ENCODE peak calls at places on chromosomes 16 and 17, in four cellular contexts. V is stimulated activated CD4-positive, alpha-beta T cell treated with anti-CD3 and anti-CD28 coated beads, Interleukin-2, amount 100 ng/mL, for 48 hours; B is brain microvascular endothelial cell; M is T-helper 2 cell. Q is an unnamed sample.

GRCh38 chr17:74276051-74276476 is 2.0 kb downstream of the DNAI2 start:
- DNase-seq in B (no peak), M (no peak), V (no peak), Q (no peak)

GRCh38 chr16:22732959-22733358 is 81.0 kb upstream of the HS3ST2 start:
- DNase-seq in V (no peak), B (no peak), M (no peak), Q (no peak)

GRCh38 chr16:8675183-8676159 is 1.1 kb downstream of the ABAT start:
- DNase-seq in M (peak), B (no peak), V (peak), Q (peak)

GRCh38 chr17:81865358-81865732 is 5.0 kb upstream of the P4HB start:
- DNase-seq in B (no peak), V (no peak), M (no peak), Q (no peak)

GRCh38 chr16:4273858-4274291 is 1.1 kb upstream of the TFAP4 start:
- DNase-seq in M (peak), V (peak), B (no peak), Q (no peak)

GRCh38 chr17:75897076-75898019 is 597 bp upstream of the TRIM65 start:
- DNase-seq in B (no peak), V (no peak), M (no peak), Q (no peak)

GRCh38 chr16:85113168-85113733 is 979 bp upstream of the CIBAR2 start:
- DNase-seq in M (no peak), V (no peak), B (no peak), Q (no peak)

GRCh38 chr17:36182176-36183000 is 6.0 kb upstream of the TBC1D3B start:
- DNase-seq in M (no peak), V (no peak), B (no peak), Q (no peak)

GRCh38 chr16:11259288-11259621 is 3.3 kb upstream of the SOCS1 start:
- DNase-seq in V (no peak), B (no peak), M (no peak), Q (no peak)

GRCh38 chr17:40322417-40323315 is 13.7 kb downstream of the RARA start:
- DNase-seq in B (peak), V (peak), M (peak), Q (peak)

GRCh38 chr17:45740553-45741330 is 43.4 kb upstream of the CRHR1 start:
- DNase-seq in M (no peak), V (no peak), B (peak), Q (no peak)

GRCh38 chr16:87694441-87695125 is 71.2 kb downstream of the KLHDC4 start:
- DNase-seq in M (no peak), B (no peak), V (no peak), Q (no peak)

GRCh38 chr16:29729116-29729521 is 16.7 kb downstream of the C16orf54 start:
- DNase-seq in V (no peak), B (peak), M (no peak), Q (no peak)

GRCh38 chr16:1310832-1311200 is 1.4 kb downstream of the UBE2I start:
- DNase-seq in B (no peak), V (no peak), M (no peak), Q (no peak)

GRCh38 chr16:1981972-1982574 is 804 bp upstream of the NOXO1 start:
- DNase-seq in B (no peak), M (no peak), V (no peak), Q (no peak)

GRCh38 chr16:2473999-2474876 is 689 bp upstream of the TBC1D24 start:
- DNase-seq in V (peak), M (peak), B (no peak), Q (peak)

GRCh38 chr16:50697881-50698767 is 4.7 kb downstream of the NOD2 start:
- DNase-seq in M (peak), B (peak), V (peak), Q (no peak)

GRCh38 chr16:70614208-70614951 is 32.0 kb upstream of the IL34 start:
- DNase-seq in M (no peak), V (no peak), B (no peak), Q (no peak)

GRCh38 chr17:76398523-76399174 is 14.2 kb downstream of the SPHK1 start:
- DNase-seq in B (no peak), V (no peak), M (no peak), Q (no peak)

GRCh38 chr17:78665952-78666920 is 89.0 kb upstream of the DNAH17 start:
- DNase-seq in M (peak), V (peak), B (no peak), Q (peak)

GRCh38 chr16:10039220-10040096 is 142.8 kb downstream of the GRIN2A start:
- DNase-seq in V (no peak), M (no peak), B (no peak), Q (no peak)

GRCh38 chr16:24540575-24541240 is 1.3 kb downstream of the RBBP6 start:
- DNase-seq in V (no peak), M (no peak), B (no peak), Q (no peak)

GRCh38 chr16:54980821-54981220 is 50.2 kb downstream of the IRX5 start:
- DNase-seq in M (no peak), B (no peak), V (no peak), Q (no peak)

GRCh38 chr17:3510090-3510489 is 34.3 kb downstream of the ASPA start:
- DNase-seq in M (no peak), V (no peak), B (no peak), Q (no peak)

GRCh38 chr16:2148714-2149629 is 547 bp downstream of the RAB26 start:
- DNase-seq in V (peak), M (no peak), B (no peak), Q (no peak)

GRCh38 chr17:48732688-48733629 is 4.4 kb upstream of the HOXB13 start:
- DNase-seq in V (no peak), M (no peak), B (no peak), Q (no peak)

GRCh38 chr16:85395913-85396878 is 216.9 kb upstream of the GSE1 start:
- DNase-seq in M (no peak), B (peak), V (no peak), Q (no peak)

GRCh38 chr17:1180958-1181768 is 1.4 kb upstream of the ABR start:
- DNase-seq in B (no peak), V (no peak), M (no peak), Q (no peak)

GRCh38 chr17:57338257-57338919 is 82.1 kb downstream of the MSI2 start:
- DNase-seq in V (no peak), B (no peak), M (no peak), Q (no peak)

GRCh38 chr17:40443988-40444899 is 994 bp downstream of the IGFBP4 start:
- DNase-seq in V (no peak), M (no peak), B (no peak), Q (no peak)

GRCh38 chr16:57846078-57846697 is 43.9 kb upstream of the KIFC3 start:
- DNase-seq in B (no peak), V (no peak), M (no peak), Q (no peak)

GRCh38 chr16:85699224-85699558 is 10.4 kb upstream of the GINS2 start:
- DNase-seq in B (no peak), V (no peak), M (no peak), Q (no peak)

GRCh38 chr17:81066771-81067315 is 31.9 kb downstream of the BAIAP2 start:
- DNase-seq in M (no peak), V (no peak), B (no peak), Q (no peak)

GRCh38 chr17:79944821-79945391 is 90.8 kb downstream of the TBC1D16 start:
- DNase-seq in B (no peak), V (no peak), M (no peak), Q (no peak)

GRCh38 chr17:61816538-61816937 is 46.8 kb downstream of the BRIP1 start:
- DNase-seq in B (no peak), M (no peak), V (no peak), Q (no peak)

GRCh38 chr16:50666658-50667496 is 14.2 kb downstream of the SNX20 start:
- DNase-seq in V (no peak), B (no peak), M (no peak), Q (no peak)

GRCh38 chr17:2122641-2123302 is 67.9 kb downstream of the HIC1 start:
- DNase-seq in M (no peak), V (no peak), B (peak), Q (no peak)

GRCh38 chr17:45130640-45131293 is 1.5 kb downstream of the PLCD3 start:
- DNase-seq in M (no peak), B (no peak), V (no peak), Q (no peak)

Q was measured in T-cell.